ENCODE peak calls at places on chromosomes 13 and 19, in six cellular contexts. C, J, K, Q, S and T are unnamed samples.

GRCh38 chr13:21657538-21657937 is 13.3 kb upstream of the FGF9 start:
- DNase-seq in Q (no peak), J (no peak), S (peak), K (no peak), C (no peak), T (no peak)

GRCh38 chr13:102704238-102704750 is 9.4 kb upstream of the METTL21C start:
- DNase-seq in Q (no peak), C (no peak), K (no peak), S (no peak), J (no peak), T (no peak)

GRCh38 chr13:34030782-34031181 is 212.8 kb downstream of the RFC3 start:
- DNase-seq in J (no peak), Q (no peak), K (no peak), C (no peak), S (no peak), T (no peak)

GRCh38 chr19:35596366-35596999 is 10.5 kb downstream of the PMIS2 start:
- DNase-seq in C (no peak), Q (peak), J (no peak), K (no peak), S (no peak), T (no peak)

GRCh38 chr19:52291781-52292180 is 5.2 kb upstream of the ZNF480 start:
- DNase-seq in S (no peak), Q (no peak), J (no peak), C (no peak), K (no peak), T (no peak)

GRCh38 chr13:46146898-46147297 is 35.1 kb downstream of the LCP1 start:
- DNase-seq in Q (peak), C (no peak), K (no peak), J (no peak), S (no peak), T (no peak)

GRCh38 chr13:110506859-110507566 is 54.5 kb downstream of the RAB20 start:
- DNase-seq in J (peak), K (peak), Q (no peak), S (no peak), C (peak), T (peak)

GRCh38 chr19:23481043-23481442 is 85.8 kb upstream of the ZNF91 start:
- DNase-seq in J (no peak), S (no peak), K (no peak), Q (no peak), C (no peak), T (no peak)

GRCh38 chr13:85970727-85971126 is 171.5 kb upstream of the SLITRK6 start:
- DNase-seq in J (no peak), Q (no peak), C (no peak), S (no peak), K (no peak), T (no peak)

GRCh38 chr19:44675516-44675915 is 4.2 kb downstream of the CEACAM19 start:
- DNase-seq in S (no peak), C (no peak), Q (no peak), J (no peak), K (no peak), T (no peak)

GRCh38 chr19:10891360-10892108 is 20.2 kb downstream of the CARM1 start:
- DNase-seq in K (no peak), C (peak), J (no peak), Q (no peak), S (no peak), T (no peak)

GRCh38 chr13:23654111-23655110 is 84.2 kb downstream of the TNFRSF19 start:
- DNase-seq in S (no peak), K (no peak), J (peak), C (peak), Q (no peak), T (no peak)

GRCh38 chr13:48410199-48410598 is 2.7 kb downstream of the LPAR6 start:
- DNase-seq in K (no peak), Q (no peak), S (no peak), J (no peak), C (no peak), T (no peak)

GRCh38 chr13:112929778-112930055 is 39.3 kb upstream of the MCF2L start:
- DNase-seq in C (no peak), S (no peak), J (no peak), Q (no peak), K (no peak), T (no peak)

GRCh38 chr13:58087566-58087965 is 456.0 kb downstream of the PCDH17 start:
- DNase-seq in S (no peak), J (no peak), K (no peak), C (no peak), Q (no peak), T (no peak)

GRCh38 chr19:58305065-58305931 is at the start of gene ERVK3-1:
- DNase-seq in J (peak), S (peak), C (peak), Q (peak), K (peak), T (peak)

GRCh38 chr19:58307736-58308135 is 2.6 kb downstream of the ERVK3-1 start:
- DNase-seq in S (no peak), Q (no peak), C (no peak), K (no peak), J (no peak), T (no peak)

GRCh38 chr19:58304748-58305064 is 471 bp upstream of the ERVK3-1 start:
- DNase-seq in J (no peak), K (no peak), S (no peak), C (no peak), Q (no peak), T (no peak)

GRCh38 chr19:58305932-58306323 is 751 bp downstream of the ERVK3-1 start:
- DNase-seq in Q (peak), S (no peak), J (no peak), K (no peak), C (no peak), T (no peak)

DNA sequence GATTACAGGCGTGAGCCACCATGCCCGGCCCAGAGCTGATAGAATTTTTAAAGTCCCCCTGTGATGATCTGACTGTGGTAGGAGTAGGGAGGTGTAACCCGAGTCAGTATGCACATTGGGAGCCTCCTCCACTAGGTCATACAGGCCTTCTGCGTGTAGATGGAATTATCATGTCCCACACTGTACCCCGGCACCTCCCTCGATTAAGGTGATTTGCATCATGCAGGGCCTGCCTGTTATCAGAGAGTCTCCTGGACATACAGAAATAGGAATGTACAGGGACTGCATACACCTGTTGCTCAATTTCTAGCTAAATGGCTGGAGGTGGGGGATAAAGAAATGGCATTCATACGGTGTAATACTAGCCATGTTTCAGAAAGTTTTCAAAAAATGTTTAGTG is 922 bp upstream of the ERVK3-1 start:
- DNase-seq in S (no peak), C (no peak), J (no peak), K (no peak), Q (no peak), T (no peak)
- H3K4me3 ChIP-seq in S (no peak), C (no peak), J (no peak), K (peak), Q (no peak), T (peak)

DNA sequence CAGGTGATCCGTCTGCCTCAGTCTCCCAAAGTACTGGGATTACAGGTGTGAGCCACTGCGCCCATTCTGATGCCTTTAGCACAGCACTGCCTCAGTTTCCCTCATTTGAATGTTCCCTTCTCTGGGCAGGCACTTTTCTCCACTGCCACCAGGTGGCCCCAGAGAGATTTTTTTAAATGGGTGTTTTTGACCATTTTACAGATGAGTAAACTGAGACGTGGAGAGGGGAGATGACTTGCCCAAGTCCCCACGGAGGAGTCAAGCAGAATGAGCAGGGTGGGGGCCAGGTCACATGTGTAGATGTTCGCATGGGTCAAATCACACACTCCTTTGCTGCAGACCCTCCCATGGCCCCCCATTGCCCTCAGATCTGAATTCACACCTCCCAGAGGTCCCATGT is 3.2 kb upstream of the PDE4C start:
- DNase-seq in Q (no peak), S (no peak), C (no peak), J (no peak), K (no peak), T (no peak)
- H3K4me3 ChIP-seq in Q (no peak), S (no peak), C (no peak), J (no peak), K (no peak), T (no peak)

GRCh38 chr13:28550721-28551497 is 56.0 kb upstream of the FLT1 start:
- DNase-seq in K (no peak), C (no peak), J (no peak), S (no peak), Q (no peak), T (no peak)

GRCh38 chr13:28551498-28551895 is 56.6 kb upstream of the FLT1 start:
- DNase-seq in S (no peak), C (no peak), K (no peak), Q (no peak), J (no peak), T (no peak)

GRCh38 chr13:28545583-28546333 is 50.8 kb upstream of the FLT1 start:
- DNase-seq in S (no peak), J (no peak), C (no peak), Q (no peak), K (no peak), T (no peak)

GRCh38 chr13:28548872-28549271 is 53.9 kb upstream of the FLT1 start:
- DNase-seq in J (no peak), K (no peak), Q (no peak), C (no peak), S (no peak), T (no peak)

DNA sequence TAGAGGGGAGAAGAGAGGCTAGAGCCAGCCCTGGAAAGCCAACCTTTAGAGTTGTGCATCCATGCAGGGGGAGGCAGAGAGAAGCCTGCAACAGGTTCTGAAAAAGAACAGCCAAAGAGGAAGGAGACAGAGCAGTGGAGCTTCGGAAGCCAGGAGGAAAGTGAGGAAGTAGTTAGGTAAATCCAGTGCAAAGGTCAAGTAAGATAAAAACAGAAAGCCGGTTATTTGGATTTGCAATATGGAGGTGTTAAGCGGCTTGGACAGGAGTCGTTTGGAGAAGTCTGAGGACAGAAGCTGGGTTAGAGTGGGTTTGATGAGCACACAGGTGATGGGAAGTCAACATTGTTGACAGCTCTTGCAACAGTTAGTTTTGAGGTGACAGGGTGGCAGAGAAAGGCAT is 53.5 kb upstream of the FLT1 start:
- DNase-seq in Q (no peak), S (no peak), K (no peak), C (no peak), J (no peak), T (no peak)
- H3K4me3 ChIP-seq in Q (no peak), S (no peak), K (no peak), C (no peak), J (no peak), T (no peak)

GRCh38 chr19:3361384-3362216 is 4.8 kb upstream of the NFIC start:
- DNase-seq in C (no peak), S (no peak), Q (no peak), K (no peak), J (no peak), T (no peak)
- H3K4me3 ChIP-seq in C (peak), S (peak), Q (peak), K (peak), J (peak), T (peak)

GRCh38 chr19:38735257-38735686 is 9.0 kb downstream of the CAPN12 start:
- DNase-seq in K (peak), J (peak), S (no peak), Q (peak), C (peak), T (peak)
- H3K4me3 ChIP-seq in K (peak), J (no peak), S (no peak), Q (no peak), C (no peak), T (no peak)